ENCODE peak calls at places on chromosomes 7 and 10, in four cellular contexts. A, O, I and C are unnamed samples.

GRCh38 chr10:47076949-47077348 is 165.7 kb downstream of the PTPN20 start:
- DNase-seq in O (no peak), I (no peak), A (no peak), C (no peak)

GRCh38 chr10:47040041-47040491 is 128.8 kb downstream of the PTPN20 start:
- DNase-seq in O (no peak), I (no peak), A (no peak), C (peak)

GRCh38 chr7:4823442-4824119 is 38.2 kb downstream of the PAPOLB start:
- DNase-seq in I (no peak), O (no peak), A (no peak), C (no peak)

GRCh38 chr10:43667317-43667731 is 18.6 kb upstream of the ZNF32 start:
- DNase-seq in A (no peak), O (no peak), I (no peak), C (no peak)

GRCh38 chr10:100043796-100044195 is 34.0 kb upstream of the DNMBP start:
- DNase-seq in A (peak), O (no peak), I (no peak), C (no peak)

GRCh38 chr7:112985377-112985987 is 101.1 kb downstream of the GPR85 start:
- DNase-seq in O (no peak), I (no peak), A (no peak), C (no peak)

GRCh38 chr7:11256501-11256900 is 282.8 kb downstream of the PHF14 start:
- DNase-seq in A (no peak), I (no peak), O (no peak), C (no peak)

GRCh38 chr7:142797799-142798377 is 27.1 kb downstream of the PRSS2 start:
- DNase-seq in O (no peak), I (no peak), A (no peak), C (no peak)

GRCh38 chr10:11373626-11374310 is 237.7 kb downstream of the USP6NL start:
- DNase-seq in O (no peak), A (no peak), I (no peak), C (no peak)

GRCh38 chr10:58963723-58964124 is 212.7 kb upstream of the PHYHIPL start:
- DNase-seq in A (no peak), O (peak), I (no peak), C (no peak)

GRCh38 chr10:86168256-86168655 is 198.3 kb downstream of the GRID1 start:
- DNase-seq in I (no peak), O (no peak), A (no peak), C (peak)

GRCh38 chr7:156177396-156178055 is 365.3 kb upstream of the SHH start:
- DNase-seq in I (no peak), O (no peak), A (no peak), C (peak)

GRCh38 chr7:152523916-152524315 is 88.1 kb upstream of the KMT2C start:
- DNase-seq in O (no peak), I (no peak), A (no peak), C (no peak)

GRCh38 chr7:3538051-3538450 is 237.0 kb downstream of the SDK1 start:
- DNase-seq in O (no peak), A (no peak), I (no peak), C (no peak)
- H3K4me3 ChIP-seq in O (no peak), A (no peak), I (no peak), C (no peak)

DNA sequence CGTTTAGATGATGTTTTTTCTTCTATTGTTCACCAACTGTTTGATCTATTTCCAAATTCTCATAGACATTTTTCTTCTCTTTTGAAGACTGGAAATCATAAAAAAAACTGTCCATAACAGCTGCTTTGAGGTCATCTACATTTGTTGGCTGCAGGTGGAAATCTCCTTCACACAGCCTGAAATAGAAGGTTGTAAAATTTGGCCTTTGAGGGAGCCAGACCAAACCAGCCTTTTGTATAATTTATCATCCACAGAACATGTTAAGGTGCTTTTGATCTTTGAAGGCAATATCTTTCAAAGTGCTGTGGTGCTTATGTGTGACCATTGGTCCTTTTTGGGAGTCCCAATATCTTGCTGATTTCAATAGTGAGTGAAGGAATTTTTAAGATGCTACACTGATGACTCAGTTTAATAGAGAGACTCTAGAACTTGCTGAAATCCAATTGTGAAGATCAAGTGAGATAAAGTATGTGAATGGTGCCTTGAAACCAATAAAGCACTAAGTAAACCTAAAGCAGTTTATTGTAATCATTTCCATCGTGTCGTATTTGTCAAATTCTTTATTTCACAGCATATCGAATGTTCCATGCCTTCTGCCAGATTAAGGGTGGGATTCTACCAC is 5.4 kb downstream of the FERD3L start:
- DNase-seq in A (no peak), I (no peak), O (no peak), C (no peak)
- TF ChIP-seq CTCF in A (no peak), I (no peak), O (no peak), C (no peak)

DNA sequence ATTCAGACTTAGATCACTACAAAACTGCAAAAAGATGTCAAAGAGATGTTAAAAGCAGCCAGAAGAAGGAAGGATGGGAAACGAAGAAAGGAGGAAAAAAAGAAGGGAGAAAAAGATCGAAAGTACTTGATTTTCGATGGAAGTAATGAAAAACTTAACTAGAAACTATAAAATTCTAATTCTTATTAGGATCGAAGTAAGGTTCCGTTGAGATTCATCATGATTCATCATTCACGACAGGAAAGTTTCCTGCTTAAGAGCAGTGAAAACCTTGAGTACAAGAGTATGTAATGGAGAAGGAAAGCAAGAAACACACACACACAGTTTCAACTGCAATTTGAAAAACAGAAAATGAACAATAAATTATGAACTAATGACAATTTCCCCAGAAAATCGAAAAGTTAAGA is 1.2 kb upstream of the ING3 start:
- DNase-seq in O (no peak), I (no peak), A (no peak), C (no peak)
- H3K4me3 ChIP-seq in O (peak), I (peak), A (no peak), C (peak)

DNA sequence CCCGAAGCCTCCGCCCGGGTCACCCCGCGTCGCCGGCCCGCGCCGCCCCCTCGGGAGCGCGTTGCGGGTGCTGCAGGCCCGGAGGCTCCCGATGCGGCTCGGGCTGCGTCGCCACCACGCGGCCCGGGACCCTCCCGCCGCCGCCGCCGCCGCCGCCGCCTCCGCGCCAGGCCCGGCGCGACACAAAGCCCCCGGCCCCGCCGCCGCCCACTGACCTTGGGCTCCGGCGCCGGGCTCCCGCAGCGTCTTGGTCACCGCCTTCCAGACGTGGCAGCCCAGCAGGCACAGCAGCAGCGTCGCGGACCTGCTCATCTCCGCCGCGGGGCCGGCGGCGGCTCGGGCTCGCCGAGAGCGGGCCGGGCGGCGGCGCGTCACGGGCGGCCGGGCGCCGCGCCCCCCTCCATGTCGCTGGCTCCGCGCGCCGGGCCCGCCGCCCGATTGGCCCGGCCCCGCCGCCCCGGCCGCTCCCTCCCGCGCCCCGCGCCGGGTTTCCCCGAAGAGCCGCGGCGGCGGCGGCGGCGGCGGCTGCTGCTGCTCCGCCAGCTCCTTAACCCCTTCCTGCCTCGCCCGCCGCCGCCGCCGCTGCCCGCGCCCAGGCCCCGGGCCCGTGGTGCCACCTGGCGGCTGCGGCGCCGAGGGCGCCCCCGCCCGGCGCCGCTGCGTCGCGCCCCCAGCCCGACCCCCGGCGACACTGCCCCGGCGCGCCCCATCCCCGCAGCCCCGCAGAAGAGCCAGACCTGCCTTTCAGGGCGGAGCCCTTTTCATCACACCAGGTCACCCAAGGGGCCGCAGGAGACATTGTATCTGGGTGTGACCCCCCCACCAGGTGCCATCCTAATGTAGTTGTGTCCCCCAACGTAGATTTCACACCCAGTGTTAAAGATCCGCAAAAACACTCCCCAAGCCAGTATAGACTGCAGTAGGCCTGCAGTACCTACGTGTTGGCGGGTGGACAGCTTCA is at the start of gene FAM171A1:
- DNase-seq in O (peak), A (peak), I (peak), C (peak)
- TF ChIP-seq CTCF in O (no peak), A (peak), I (no peak), C (no peak)

DNA sequence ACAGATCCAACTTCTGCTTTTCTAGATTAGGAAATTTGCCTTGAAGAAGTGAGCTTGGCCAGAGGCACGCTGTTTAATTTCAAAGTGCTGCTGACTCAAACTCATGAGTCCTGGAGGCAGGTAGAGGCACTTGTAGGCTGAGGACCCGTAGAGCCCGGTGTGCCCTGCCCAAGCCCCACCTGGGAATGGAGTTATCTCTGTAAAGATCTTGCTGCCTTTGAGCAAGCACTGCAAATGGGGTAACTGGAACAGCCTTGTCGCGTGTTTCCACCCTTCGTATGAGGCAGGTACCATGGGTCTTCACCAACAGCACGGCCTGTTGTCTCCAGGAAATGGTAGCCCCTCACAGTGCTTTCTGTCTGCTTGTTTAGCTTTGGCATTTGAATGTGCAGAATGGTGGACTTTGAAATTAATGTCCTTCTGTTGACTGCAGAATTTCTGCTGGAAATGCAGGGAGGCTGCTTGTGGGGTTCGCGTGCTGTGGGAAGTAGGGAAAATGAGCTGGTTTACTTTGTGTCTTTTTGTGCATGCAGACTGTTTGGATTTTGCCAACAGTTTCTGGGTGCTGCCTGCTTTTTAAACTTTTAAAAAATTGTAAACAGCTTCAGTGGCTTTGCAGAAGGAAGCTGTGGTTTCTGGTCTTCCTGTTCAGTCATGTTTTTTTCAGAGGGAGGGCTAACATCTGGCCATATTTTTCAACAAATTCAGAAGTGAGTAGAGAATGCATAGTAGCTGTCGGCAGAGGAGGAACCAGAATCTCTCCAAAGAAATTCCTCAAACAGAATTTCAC is 27.2 kb downstream of the CCM2 start:
- DNase-seq in I (no peak), A (no peak), O (no peak), C (no peak)
- H3K4me3 ChIP-seq in I (no peak), A (peak), O (peak), C (peak)

GRCh38 chr7:39414669-39415035 is 151.6 kb upstream of the YAE1 start:
- DNase-seq in A (no peak), O (no peak), I (no peak), C (no peak)
- TF ChIP-seq CTCF in A (no peak), O (no peak), I (no peak), C (no peak)

GRCh38 chr7:74028321-74028812 is 394 bp downstream of the ELN start:
- DNase-seq in I (no peak), O (peak), A (no peak), C (no peak)

GRCh38 chr7:74027124-74027682 is 770 bp upstream of the ELN start:
- DNase-seq in I (no peak), O (peak), A (no peak), C (no peak)

GRCh38 chr7:74029094-74029785 is 1.3 kb downstream of the ELN start:
- DNase-seq in I (peak), A (no peak), O (peak), C (no peak)

GRCh38 chr7:74026406-74027123 is 1.4 kb upstream of the ELN start:
- DNase-seq in I (peak), O (peak), A (peak), C (peak)

GRCh38 chr7:74027683-74028320 is at the start of gene ELN:
- DNase-seq in I (peak), O (peak), A (peak), C (peak)
- H3K4me3 ChIP-seq in I (peak), O (peak), A (peak), C (peak)

GRCh38 chr7:44658979-44659378 is 52.6 kb downstream of the OGDH start:
- DNase-seq in A (no peak), I (no peak), O (no peak), C (no peak)
- TF ChIP-seq CTCF in A (no peak), I (no peak), O (no peak), C (no peak)

DNA sequence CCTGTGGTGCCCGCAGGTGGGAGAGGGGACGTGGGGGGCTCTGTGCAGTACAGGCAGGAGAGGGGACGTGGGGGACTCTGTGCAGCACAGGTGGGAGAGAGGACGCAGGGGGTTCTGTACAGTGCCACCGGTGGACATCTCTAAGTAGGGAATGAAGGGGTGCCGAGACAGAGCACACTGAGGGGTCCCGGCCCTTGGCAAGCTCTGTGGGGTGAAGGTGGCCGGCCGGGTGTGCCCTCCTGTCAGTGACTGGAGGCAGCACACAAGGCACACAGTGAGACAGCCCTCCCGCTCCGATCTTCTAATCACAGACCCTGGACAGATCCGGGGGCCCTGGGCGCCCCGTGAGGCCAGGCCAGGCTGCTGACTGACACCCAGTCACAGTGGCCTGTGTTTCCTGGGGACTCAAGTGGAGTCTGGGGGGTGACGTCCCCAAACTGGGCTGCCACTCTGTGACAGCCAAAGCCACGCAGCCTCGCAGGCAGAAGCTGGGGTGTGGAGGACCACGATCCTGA is 11.2 kb downstream of the GPR146 start:
- DNase-seq in O (no peak), I (no peak), A (no peak), C (no peak)
- H3K4me3 ChIP-seq in O (peak), I (peak), A (no peak), C (peak)